ENCODE peak calls at places on chromosomes 12 and 14, in five cellular contexts. Z is neural progenitor cell, R is fibroblast of lung, U is A549, E is suprapubic skin. P is an unnamed sample. For H3K4me1, the result is how much of the 10 kb centered on the place peaks cover.

GRCh38 chr14:53217283-53217994 is 64.3 kb upstream of the DDHD1 start:
- DNase-seq in E (peak), R (peak), U (peak), Z (peak), P (peak)

GRCh38 chr14:99837822-99838221 is 44.6 kb downstream of the EML1 start:
- DNase-seq in U (no peak), Z (no peak), R (no peak), E (no peak), P (no peak)

GRCh38 chr14:104227806-104228205 is 89.4 kb downstream of the KIF26A start:
- DNase-seq in E (no peak), R (no peak), U (no peak), Z (no peak), P (no peak)

GRCh38 chr12:125194999-125195398 is 129.8 kb downstream of the AACS start:
- DNase-seq in Z (peak), R (no peak), E (no peak), U (no peak), P (no peak)

GRCh38 chr14:102922490-102923200 is at the start of gene AMN:
- DNase-seq in R (no peak), E (no peak), U (peak), Z (peak), P (no peak)

GRCh38 chr12:18895946-18896345 is 158.0 kb downstream of the CAPZA3 start:
- DNase-seq in E (no peak), Z (peak), U (no peak), R (no peak), P (no peak)

GRCh38 chr14:28240909-28241308 is 525.7 kb upstream of the FOXG1 start:
- DNase-seq in E (no peak), U (no peak), Z (no peak), R (no peak), P (no peak)

GRCh38 chr14:105885561-105886320 is 359.4 kb downstream of the TMEM121 start:
- DNase-seq in Z (no peak), R (no peak), U (no peak), E (peak), P (no peak)

GRCh38 chr12:110883251-110883650 is 36.5 kb downstream of the CCDC63 start:
- DNase-seq in R (no peak), E (no peak), Z (no peak), U (no peak), P (no peak)

GRCh38 chr12:76026643-76027063 is 4.9 kb downstream of the PHLDA1 start:
- DNase-seq in E (no peak), U (peak), Z (no peak), R (peak), P (no peak)

GRCh38 chr12:124000111-124000510 is 27.1 kb downstream of the ZNF664 start:
- DNase-seq in E (no peak), R (no peak), U (no peak), Z (no peak), P (no peak)

GRCh38 chr14:61362072-61362750 is 40.8 kb downstream of the PRKCH start:
- DNase-seq in Z (no peak), U (no peak), E (no peak), R (no peak), P (no peak)

GRCh38 chr14:36233217-36233616 is 56.7 kb upstream of the PTCSC3 start:
- DNase-seq in U (no peak), R (no peak), E (no peak), Z (no peak), P (no peak)

GRCh38 chr12:91899056-91899455 is 246.6 kb downstream of the BTG1 start:
- DNase-seq in U (no peak), Z (no peak), R (no peak), E (no peak), P (no peak)

GRCh38 chr14:64195194-64195593 is 99.0 kb downstream of the ESR2 start:
- DNase-seq in R (no peak), U (no peak), Z (no peak), E (no peak), P (no peak)

GRCh38 chr12:91413591-91413990 is 231.0 kb upstream of the DCN start:
- DNase-seq in E (no peak), Z (no peak), R (peak), U (peak), P (no peak)

GRCh38 chr14:94098359-94098758 is 12.2 kb upstream of the IFI27 start:
- DNase-seq in Z (no peak), R (no peak), E (no peak), U (no peak), P (peak)

GRCh38 chr14:90522585-90523191 is 125.9 kb downstream of the CALM1 start:
- DNase-seq in E (no peak), U (no peak), R (peak), Z (peak), P (no peak)

GRCh38 chr12:4274396-4274959 is 916 bp downstream of the CCND2 start:
- DNase-seq in Z (peak), U (no peak), R (no peak), E (no peak), P (no peak)

GRCh38 chr14:64812412-64812811 is 67.3 kb downstream of the SPTB start:
- DNase-seq in R (no peak), Z (peak), E (no peak), U (no peak), P (no peak)

GRCh38 chr12:127559349-127560040 is 707.5 kb upstream of the TMEM132C start:
- DNase-seq in Z (peak), E (no peak), U (peak), R (peak), P (no peak)

GRCh38 chr12:75921687-75922289 is 109.8 kb downstream of the PHLDA1 start:
- DNase-seq in U (no peak), Z (no peak), E (no peak), R (no peak), P (no peak)

GRCh38 chr14:64628940-64629403 is 75.3 kb upstream of the PLEKHG3 start:
- DNase-seq in E (no peak), R (peak), Z (no peak), U (peak), P (no peak)

GRCh38 chr12:10364839-10365681 is 24.8 kb downstream of the KLRK1 start:
- DNase-seq in Z (peak), E (no peak), U (peak), R (peak), P (no peak)

GRCh38 chr12:10363922-10364838 is 25.7 kb downstream of the KLRK1 start:
- DNase-seq in Z (peak), E (no peak), U (no peak), R (peak), P (no peak)

GRCh38 chr12:10362325-10362724 is 27.5 kb downstream of the KLRK1 start:
- DNase-seq in R (no peak), U (no peak), E (no peak), Z (no peak), P (no peak)

GRCh38 chr12:10362828-10363664 is 26.8 kb downstream of the KLRK1 start:
- DNase-seq in Z (no peak), R (peak), U (no peak), E (no peak), P (no peak)

GRCh38 chr12:10363665-10363921 is 26.2 kb downstream of the KLRK1 start:
- DNase-seq in R (no peak), U (no peak), E (no peak), Z (no peak), P (no peak)
- H3K4me3 ChIP-seq in R (no peak), U (no peak), E (peak), Z (peak), P (no peak)

GRCh38 chr12:120234643-120235368 is 30.7 kb downstream of the PXN start:
- DNase-seq in R (peak), Z (peak), U (peak), E (peak), P (peak)
- H3K4me1 ChIP-seq in R (half or more), Z (under half), U (half or more), E (half or more), P (half or more)

GRCh38 chr14:68612049-68612448 is 180.8 kb downstream of the ZFP36L1 start:
- DNase-seq in Z (no peak), E (no peak), R (no peak), U (no peak), P (no peak)

GRCh38 chr14:68609012-68609411 is 183.9 kb downstream of the ZFP36L1 start:
- DNase-seq in Z (no peak), U (no peak), R (no peak), E (no peak), P (no peak)

GRCh38 chr14:68608235-68608962 is 184.5 kb downstream of the ZFP36L1 start:
- DNase-seq in E (no peak), U (no peak), R (no peak), Z (no peak), P (no peak)

GRCh38 chr14:68610251-68610793 is 182.5 kb downstream of the ZFP36L1 start:
- DNase-seq in R (no peak), U (no peak), E (no peak), Z (no peak), P (no peak)

GRCh38 chr14:68611611-68612010 is 181.3 kb downstream of the ZFP36L1 start:
- DNase-seq in R (no peak), E (no peak), U (no peak), Z (no peak), P (no peak)
- H3K27ac ChIP-seq in R (no peak), E (peak), U (no peak), Z (no peak), P (peak)

GRCh38 chr14:59507063-59507751 is 22.9 kb downstream of the JKAMP start:
- DNase-seq in R (peak), Z (peak), U (peak), E (no peak), P (no peak)

GRCh38 chr14:59510001-59510400 is 25.7 kb downstream of the JKAMP start:
- DNase-seq in Z (no peak), R (peak), E (no peak), U (no peak), P (no peak)

GRCh38 chr14:59510957-59511356 is 26.6 kb downstream of the JKAMP start:
- DNase-seq in U (no peak), R (no peak), Z (no peak), E (no peak), P (no peak)

GRCh38 chr14:59509101-59509500 is 24.8 kb downstream of the JKAMP start:
- DNase-seq in Z (no peak), E (no peak), R (no peak), U (no peak), P (no peak)

DNA sequence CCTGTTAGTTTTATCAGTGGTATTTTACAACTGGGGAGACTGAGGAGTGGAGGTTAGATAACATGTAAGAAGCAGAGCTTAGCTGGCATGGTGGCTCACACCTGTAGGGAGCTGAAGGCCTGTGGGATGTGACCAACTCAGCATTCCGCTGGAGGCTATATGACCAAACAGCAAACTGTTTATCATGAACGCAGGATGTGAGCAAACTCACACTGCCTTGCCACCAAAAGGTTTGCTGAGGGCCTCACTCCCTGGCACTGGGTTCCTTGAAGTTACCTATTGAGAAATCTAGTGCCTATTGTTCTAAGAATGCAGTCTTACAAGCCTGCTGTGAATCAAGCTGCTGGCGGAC is 23.4 kb downstream of the JKAMP start:
- DNase-seq in Z (no peak), U (no peak), E (no peak), R (no peak), P (no peak)
- H3K4me3 ChIP-seq in Z (no peak), U (no peak), E (no peak), R (no peak), P (no peak)

DNA sequence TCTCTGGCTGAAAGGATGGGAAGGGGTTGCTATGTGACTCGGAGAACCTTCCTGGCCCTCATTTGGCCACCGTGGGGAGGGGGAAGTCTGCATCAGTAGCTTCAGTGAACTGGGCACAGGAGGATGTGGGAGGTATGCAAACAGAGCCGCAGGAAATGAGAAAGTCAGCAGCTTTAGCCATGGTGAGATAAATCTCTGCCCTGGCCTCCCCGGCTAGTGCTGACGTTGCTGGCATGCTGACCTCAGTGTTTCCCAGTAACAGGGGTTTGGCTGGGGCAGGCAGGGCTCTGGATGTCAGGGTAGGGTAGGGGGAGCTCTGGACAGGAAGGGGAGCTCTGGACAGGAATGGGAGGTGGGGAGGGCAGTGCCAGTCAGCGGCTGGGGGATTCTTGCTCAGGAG is 2.3 kb upstream of the CEBPE start:
- DNase-seq in U (no peak), R (peak), E (no peak), Z (peak), P (no peak)
- H3K4me1 ChIP-seq in U (under half), R (under half), E (under half), Z (under half), P (under half)

GRCh38 chr12:95212576-95212975 is 4.7 kb downstream of the FGD6 start:
- DNase-seq in U (no peak), Z (no peak), E (no peak), R (peak), P (no peak)

GRCh38 chr12:95213928-95214327 is 3.3 kb downstream of the FGD6 start:
- DNase-seq in R (no peak), E (no peak), U (no peak), Z (no peak), P (no peak)

GRCh38 chr12:95214466-95214865 is 2.8 kb downstream of the FGD6 start:
- DNase-seq in Z (no peak), U (no peak), E (no peak), R (no peak), P (no peak)

GRCh38 chr12:95215925-95216324 is 1.3 kb downstream of the FGD6 start:
- DNase-seq in E (no peak), U (peak), R (peak), Z (no peak), P (no peak)

GRCh38 chr12:95213119-95213518 is 4.1 kb downstream of the FGD6 start:
- DNase-seq in R (no peak), U (no peak), E (no peak), Z (no peak), P (no peak)
- H3K27ac ChIP-seq in R (no peak), U (peak), E (no peak), Z (no peak), P (no peak)

DNA sequence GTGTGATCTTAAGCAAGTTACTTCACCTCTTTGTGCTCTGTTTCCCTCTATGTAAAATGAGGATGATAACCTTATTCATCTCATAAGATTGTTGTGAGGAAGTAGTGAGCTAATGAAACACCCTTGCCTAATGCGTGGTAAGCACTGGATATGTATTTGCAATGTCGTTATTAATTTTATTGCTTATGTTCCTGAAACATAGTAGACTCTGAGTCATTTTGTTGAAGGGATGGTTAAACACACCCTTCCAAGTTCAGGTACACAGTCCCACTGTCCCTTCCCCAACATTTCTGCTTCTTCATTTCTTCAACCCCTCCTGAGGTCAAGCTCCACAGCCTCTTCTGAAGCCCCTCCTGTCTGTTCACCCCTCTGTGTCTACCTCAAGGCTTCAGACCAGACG is 40.2 kb upstream of the FAM222A start:
- DNase-seq in U (no peak), E (no peak), Z (no peak), R (no peak), P (no peak)
- H3K4me3 ChIP-seq in U (no peak), E (no peak), Z (no peak), R (no peak), P (no peak)

GRCh38 chr14:55545779-55546178 is 34.2 kb upstream of the KTN1 start:
- DNase-seq in R (no peak), Z (no peak), U (no peak), E (no peak), P (no peak)

GRCh38 chr14:55539975-55540374 is 40.0 kb upstream of the KTN1 start:
- DNase-seq in R (no peak), E (no peak), U (no peak), Z (no peak), P (no peak)

GRCh38 chr14:55536208-55536708 is 43.7 kb upstream of the KTN1 start:
- DNase-seq in U (no peak), E (no peak), Z (no peak), R (peak), P (no peak)

GRCh38 chr14:55537782-55538181 is 42.2 kb upstream of the KTN1 start:
- DNase-seq in Z (no peak), U (no peak), E (no peak), R (no peak), P (no peak)

DNA sequence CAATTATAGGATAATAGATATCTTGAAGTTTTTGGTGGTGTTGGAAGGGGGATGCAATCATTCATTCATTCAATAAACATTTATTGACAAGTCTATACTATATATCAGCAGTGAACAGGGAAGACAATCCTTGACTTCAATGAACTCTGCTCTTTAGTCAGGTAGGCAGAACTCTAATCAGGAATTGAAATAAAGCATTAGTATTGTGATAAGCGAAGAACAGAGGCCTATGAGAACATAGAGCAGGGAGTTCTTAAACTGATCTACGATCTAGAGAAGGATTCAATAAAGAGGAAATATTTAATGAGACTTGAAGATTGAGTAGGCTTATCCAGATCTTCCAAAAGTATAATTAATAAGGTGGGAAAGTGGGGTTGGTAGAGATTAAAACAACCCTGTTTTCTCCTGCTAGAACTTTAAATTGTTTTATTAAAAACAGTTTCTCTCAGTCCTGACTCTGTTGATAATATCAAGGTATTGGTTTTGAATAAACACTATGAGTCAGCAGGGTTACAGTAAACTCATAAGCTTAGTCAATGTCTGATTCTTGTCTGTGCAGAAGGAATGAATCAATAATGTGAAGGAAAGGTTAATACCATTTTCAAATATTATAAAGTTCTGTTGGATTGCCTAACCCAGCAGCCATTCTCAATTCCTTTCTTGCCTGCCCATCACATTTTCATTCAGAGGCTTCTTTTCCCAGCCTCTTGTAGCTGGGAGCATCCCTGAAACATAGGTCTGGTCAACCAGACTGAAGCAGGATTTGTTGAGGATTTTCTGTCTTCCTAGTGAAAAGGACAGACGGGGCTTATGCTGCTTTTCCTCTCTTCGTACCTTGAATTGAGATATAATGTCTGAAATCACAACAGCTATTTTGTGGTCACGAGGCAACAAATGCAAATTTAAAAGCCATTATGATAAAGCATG is 38.9 kb upstream of the KTN1 start:
- DNase-seq in E (no peak), Z (no peak), U (no peak), R (peak), P (no peak)
- H3K4me1 ChIP-seq in E (under half), Z (under half), U (under half), R (under half), P (under half)